ENCODE peak calls at places on chromosomes 4 and X, in five cellular contexts. M is NCI-H1092; V is activated T-cell treated with anti-CD3 and anti-CD28 coated beads, Interleukin-2, amount 50 U/mL, for 24 hours; E is GM12891; O is head of caudate nucleus. Q is an unnamed sample.
A peak's percentile ranks its signal among the peaks of the same experiment; 100 is the strongest.

GRCh38 chrX:102966701-102967100 is 29.6 kb downstream of the RAB40AL start:
- DNase-seq in V (no peak), E (no peak), O (no peak), M (no peak), Q (no peak)

GRCh38 chr4:38368612-38369011 is 295.4 kb upstream of the KLF3 start:
- DNase-seq in M (no peak), O (no peak), V (no peak), E (no peak), Q (no peak)

GRCh38 chr4:119729815-119730643 is 101.4 kb upstream of the PDE5A start:
- DNase-seq in V (no peak), M (no peak), E (no peak), O (no peak), Q (no peak)

GRCh38 chr4:14260591-14260990 is 633.1 kb upstream of the BOD1L1 start:
- DNase-seq in O (no peak), V (no peak), M (no peak), E (no peak), Q (no peak)

GRCh38 chrX:70174754-70175153 is 2.5 kb upstream of the DGAT2L6 start:
- DNase-seq in E (no peak), M (peak; percentile 44), V (no peak), O (no peak), Q (no peak)

GRCh38 chr4:118846981-118847380 is 11.1 kb upstream of the SEC24D start:
- DNase-seq in M (no peak), O (no peak), E (no peak), V (no peak), Q (no peak)

GRCh38 chrX:150326843-150327242 is 36.3 kb upstream of the MAMLD1 start:
- DNase-seq in E (no peak), M (no peak), O (no peak), V (no peak), Q (no peak)

GRCh38 chrX:16239211-16239610 is 71.9 kb downstream of the MAGEB17 start:
- DNase-seq in O (no peak), E (no peak), V (no peak), M (no peak), Q (no peak)

GRCh38 chr4:23857353-23857752 is 32.5 kb downstream of the PPARGC1A start:
- DNase-seq in M (no peak), V (no peak), E (no peak), O (no peak), Q (no peak)

GRCh38 chr4:41541697-41542096 is 3.7 kb downstream of the LIMCH1 start:
- DNase-seq in V (no peak), M (no peak), E (no peak), O (no peak), Q (no peak)

GRCh38 chr4:137238456-137238855 is 293.8 kb downstream of the PCDH18 start:
- DNase-seq in O (no peak), V (no peak), E (no peak), M (peak; percentile 74), Q (no peak)

GRCh38 chr4:7324651-7325121 is 110.0 kb downstream of the PSAPL1 start:
- DNase-seq in M (peak; percentile 55), O (peak; percentile 75), V (no peak), E (no peak), Q (no peak)

GRCh38 chr4:185183622-185184281 is 20.0 kb downstream of the CFAP97 start:
- DNase-seq in O (peak; percentile 89), E (no peak), M (peak; percentile 86), V (peak; percentile 64), Q (peak; percentile 77)